ENCODE peak calls at places on chromosomes 16 and 17, in six cellular contexts. One of them, this sample, is unnamed.

GRCh38 chr17:28926786-28927185 is 23.9 kb upstream of the DHRS13 start:
- DNase-seq in cardiac muscle cell: no peak
- DNase-seq in IMR-90: no peak
- DNase-seq in ascending aorta: no peak
- DNase-seq in brain microvascular endothelial cell: no peak
- DNase-seq in heart right ventricle: no peak
- DNase-seq in this sample: no peak

GRCh38 chr16:2467301-2468141 is 3.6 kb upstream of the NTN3 start:
- DNase-seq in cardiac muscle cell: peak
- DNase-seq in brain microvascular endothelial cell: peak
- DNase-seq in ascending aorta: peak
- DNase-seq in IMR-90: peak
- DNase-seq in heart right ventricle: peak
- DNase-seq in this sample: peak

GRCh38 chr16:3669067-3669466 is 14.6 kb downstream of the DNASE1 start:
- DNase-seq in heart right ventricle: no peak
- DNase-seq in IMR-90: no peak
- DNase-seq in brain microvascular endothelial cell: no peak
- DNase-seq in cardiac muscle cell: no peak
- DNase-seq in ascending aorta: no peak
- DNase-seq in this sample: no peak

GRCh38 chr16:53756329-53756996 is 52.5 kb downstream of the FTO start:
- DNase-seq in cardiac muscle cell: no peak
- DNase-seq in brain microvascular endothelial cell: no peak
- DNase-seq in heart right ventricle: no peak
- DNase-seq in ascending aorta: no peak
- DNase-seq in IMR-90: peak
- DNase-seq in this sample: no peak

GRCh38 chr17:43714338-43715149 is 44.0 kb downstream of the SOST start:
- DNase-seq in IMR-90: peak
- DNase-seq in cardiac muscle cell: no peak
- DNase-seq in brain microvascular endothelial cell: no peak
- DNase-seq in heart right ventricle: no peak
- DNase-seq in ascending aorta: no peak
- DNase-seq in this sample: peak

GRCh38 chr16:27787661-27788060 is 237.7 kb downstream of the KATNIP start:
- DNase-seq in ascending aorta: no peak
- DNase-seq in brain microvascular endothelial cell: no peak
- DNase-seq in cardiac muscle cell: no peak
- DNase-seq in heart right ventricle: no peak
- DNase-seq in IMR-90: no peak
- DNase-seq in this sample: no peak

GRCh38 chr16:22077700-22078313 is 14.5 kb upstream of the VWA3A start:
- DNase-seq in ascending aorta: no peak
- DNase-seq in IMR-90: peak
- DNase-seq in heart right ventricle: peak
- DNase-seq in cardiac muscle cell: peak
- DNase-seq in brain microvascular endothelial cell: peak
- DNase-seq in this sample: peak

GRCh38 chr16:81478876-81479496 is 34.4 kb downstream of the CMIP start:
- DNase-seq in ascending aorta: no peak
- DNase-seq in IMR-90: no peak
- DNase-seq in heart right ventricle: peak
- DNase-seq in cardiac muscle cell: no peak
- DNase-seq in brain microvascular endothelial cell: peak
- DNase-seq in this sample: no peak

GRCh38 chr17:49365667-49366066 is 3.6 kb upstream of the ZNF652 start:
- DNase-seq in IMR-90: no peak
- DNase-seq in heart right ventricle: peak
- DNase-seq in ascending aorta: no peak
- DNase-seq in cardiac muscle cell: peak
- DNase-seq in brain microvascular endothelial cell: no peak
- DNase-seq in this sample: no peak

GRCh38 chr17:45782889-45783592 is 1.1 kb upstream of the CRHR1 start:
- DNase-seq in cardiac muscle cell: peak
- DNase-seq in heart right ventricle: no peak
- DNase-seq in IMR-90: no peak
- DNase-seq in ascending aorta: no peak
- DNase-seq in brain microvascular endothelial cell: no peak
- DNase-seq in this sample: no peak

GRCh38 chr17:42760652-42761581 is at the start of gene RAMP2:
- DNase-seq in IMR-90: no peak
- DNase-seq in cardiac muscle cell: peak
- DNase-seq in brain microvascular endothelial cell: no peak
- DNase-seq in ascending aorta: no peak
- DNase-seq in heart right ventricle: peak
- DNase-seq in this sample: no peak

GRCh38 chr16:17452931-17453330 is 17.8 kb downstream of the XYLT1 start:
- DNase-seq in brain microvascular endothelial cell: no peak
- DNase-seq in heart right ventricle: no peak
- DNase-seq in IMR-90: peak
- DNase-seq in ascending aorta: no peak
- DNase-seq in cardiac muscle cell: no peak
- DNase-seq in this sample: no peak

GRCh38 chr17:58840820-58841612 is 85.4 kb downstream of the PPM1E start:
- DNase-seq in heart right ventricle: no peak
- DNase-seq in ascending aorta: no peak
- DNase-seq in brain microvascular endothelial cell: no peak
- DNase-seq in cardiac muscle cell: no peak
- DNase-seq in IMR-90: no peak
- DNase-seq in this sample: no peak

GRCh38 chr17:44044092-44044491 is 22.4 kb downstream of the LSM12 start:
- DNase-seq in ascending aorta: no peak
- DNase-seq in heart right ventricle: no peak
- DNase-seq in brain microvascular endothelial cell: peak
- DNase-seq in cardiac muscle cell: no peak
- DNase-seq in IMR-90: peak
- DNase-seq in this sample: peak

GRCh38 chr16:54398986-54399385 is 112.4 kb upstream of the IRX3 start:
- DNase-seq in cardiac muscle cell: no peak
- DNase-seq in IMR-90: no peak
- DNase-seq in brain microvascular endothelial cell: no peak
- DNase-seq in ascending aorta: no peak
- DNase-seq in heart right ventricle: no peak
- DNase-seq in this sample: no peak

GRCh38 chr16:82767198-82767597 is 140.4 kb downstream of the CDH13 start:
- DNase-seq in cardiac muscle cell: no peak
- DNase-seq in IMR-90: no peak
- DNase-seq in brain microvascular endothelial cell: no peak
- DNase-seq in ascending aorta: no peak
- DNase-seq in heart right ventricle: no peak
- DNase-seq in this sample: no peak

GRCh38 chr16:26599786-26600107 is 467.0 kb upstream of the C16orf82 start:
- DNase-seq in ascending aorta: no peak
- DNase-seq in IMR-90: no peak
- DNase-seq in cardiac muscle cell: no peak
- DNase-seq in heart right ventricle: no peak
- DNase-seq in brain microvascular endothelial cell: peak
- DNase-seq in this sample: no peak

GRCh38 chr16:66926171-66926570 is 836 bp upstream of the RRAD start:
- DNase-seq in ascending aorta: peak
- DNase-seq in heart right ventricle: peak
- DNase-seq in cardiac muscle cell: no peak
- DNase-seq in brain microvascular endothelial cell: no peak
- DNase-seq in IMR-90: no peak
- DNase-seq in this sample: no peak

GRCh38 chr16:89325861-89326471 is 108.5 kb downstream of the ZNF778 start:
- DNase-seq in heart right ventricle: peak
- DNase-seq in ascending aorta: no peak
- DNase-seq in IMR-90: peak
- DNase-seq in brain microvascular endothelial cell: peak
- DNase-seq in cardiac muscle cell: peak
- DNase-seq in this sample: no peak

GRCh38 chr16:69833791-69834282 is 71.7 kb downstream of the WWP2 start:
- DNase-seq in cardiac muscle cell: no peak
- DNase-seq in brain microvascular endothelial cell: no peak
- DNase-seq in heart right ventricle: no peak
- DNase-seq in ascending aorta: no peak
- DNase-seq in IMR-90: no peak
- DNase-seq in this sample: no peak

GRCh38 chr16:67549936-67550335 is 12.4 kb upstream of the CTCF start:
- DNase-seq in cardiac muscle cell: no peak
- DNase-seq in heart right ventricle: no peak
- DNase-seq in brain microvascular endothelial cell: no peak
- DNase-seq in IMR-90: no peak
- DNase-seq in ascending aorta: no peak
- DNase-seq in this sample: no peak

GRCh38 chr16:17939052-17939673 is 397.4 kb downstream of the NPIPA8 start:
- DNase-seq in cardiac muscle cell: no peak
- DNase-seq in IMR-90: no peak
- DNase-seq in ascending aorta: no peak
- DNase-seq in heart right ventricle: no peak
- DNase-seq in brain microvascular endothelial cell: no peak
- DNase-seq in this sample: no peak

GRCh38 chr16:85884808-85885463 is 14.0 kb upstream of the IRF8 start:
- DNase-seq in ascending aorta: no peak
- DNase-seq in cardiac muscle cell: no peak
- DNase-seq in heart right ventricle: no peak
- DNase-seq in brain microvascular endothelial cell: no peak
- DNase-seq in IMR-90: no peak
- DNase-seq in this sample: no peak

GRCh38 chr17:21166599-21167265 is 40.0 kb downstream of the DHRS7B start:
- DNase-seq in cardiac muscle cell: no peak
- DNase-seq in ascending aorta: no peak
- DNase-seq in brain microvascular endothelial cell: no peak
- DNase-seq in heart right ventricle: no peak
- DNase-seq in IMR-90: peak
- DNase-seq in this sample: no peak

GRCh38 chr16:68768170-68768569 is 31.1 kb downstream of the CDH1 start:
- DNase-seq in cardiac muscle cell: no peak
- DNase-seq in heart right ventricle: no peak
- DNase-seq in brain microvascular endothelial cell: no peak
- DNase-seq in IMR-90: no peak
- DNase-seq in ascending aorta: no peak
- DNase-seq in this sample: no peak

DNA sequence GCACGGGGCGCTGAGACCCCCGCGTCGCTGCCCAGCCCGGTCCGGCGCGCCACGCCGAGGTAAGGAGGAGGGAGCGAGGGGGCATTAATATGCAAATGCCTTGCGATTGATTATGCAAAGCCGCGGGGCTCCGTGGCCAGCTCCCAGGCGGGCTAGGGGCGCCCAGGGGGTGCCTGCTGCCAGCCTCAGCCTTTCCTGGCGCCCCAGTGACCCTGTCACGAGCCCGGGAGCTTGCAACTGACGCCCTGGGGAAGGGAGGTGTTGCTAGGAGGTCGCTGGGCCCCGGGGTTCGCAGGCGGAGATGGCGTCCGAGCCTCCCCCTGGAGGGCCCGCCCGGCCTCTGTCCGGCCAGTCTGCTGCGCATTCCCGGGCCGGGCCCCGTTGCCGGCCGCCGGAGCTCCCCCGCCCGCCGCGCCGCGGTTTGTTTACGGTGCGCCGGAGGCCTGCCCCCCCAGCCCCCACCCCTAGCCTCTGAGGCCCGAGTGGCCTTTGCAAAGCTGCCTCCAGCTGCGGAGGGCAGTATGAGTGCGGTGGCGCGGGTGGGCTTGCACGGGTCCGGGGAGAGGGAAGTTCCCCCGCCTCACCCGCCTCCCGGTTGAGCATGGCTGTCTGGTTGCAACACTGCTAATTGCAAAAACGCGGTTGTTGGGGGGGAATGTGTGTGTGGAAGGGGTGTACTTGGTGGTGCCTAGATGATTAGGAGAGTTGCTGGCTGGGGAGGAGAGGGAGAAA is 435 bp downstream of the THRA start:
- DNase-seq in heart right ventricle: no peak
- DNase-seq in ascending aorta: no peak
- DNase-seq in cardiac muscle cell: peak
- DNase-seq in brain microvascular endothelial cell: no peak
- DNase-seq in IMR-90: no peak
- DNase-seq in this sample: no peak
- H3K27ac ChIP-seq in heart right ventricle: peak
- H3K27ac ChIP-seq in ascending aorta: peak
- H3K27ac ChIP-seq in cardiac muscle cell: peak
- H3K27ac ChIP-seq in brain microvascular endothelial cell: no peak
- H3K27ac ChIP-seq in IMR-90: peak
- H3K27ac ChIP-seq in this sample: peak

GRCh38 chr16:74700206-74701040 is at the start of gene MLKL:
- DNase-seq in heart right ventricle: peak
- DNase-seq in IMR-90: peak
- DNase-seq in cardiac muscle cell: peak
- DNase-seq in ascending aorta: no peak
- DNase-seq in brain microvascular endothelial cell: peak
- DNase-seq in this sample: peak
- TF ChIP-seq CTCF in heart right ventricle: no peak
- TF ChIP-seq CTCF in IMR-90: no peak
- TF ChIP-seq CTCF in cardiac muscle cell: no peak
- TF ChIP-seq CTCF in ascending aorta: no peak
- TF ChIP-seq CTCF in brain microvascular endothelial cell: peak
- TF ChIP-seq CTCF in this sample: no peak

GRCh38 chr17:16430650-16431049 is 15.3 kb downstream of the TRPV2 start:
- DNase-seq in brain microvascular endothelial cell: no peak
- DNase-seq in IMR-90: no peak
- DNase-seq in ascending aorta: no peak
- DNase-seq in cardiac muscle cell: no peak
- DNase-seq in heart right ventricle: no peak
- DNase-seq in this sample: no peak

GRCh38 chr17:16427020-16427419 is 11.6 kb downstream of the TRPV2 start:
- DNase-seq in heart right ventricle: no peak
- DNase-seq in cardiac muscle cell: no peak
- DNase-seq in ascending aorta: no peak
- DNase-seq in IMR-90: no peak
- DNase-seq in brain microvascular endothelial cell: no peak
- DNase-seq in this sample: no peak

GRCh38 chr17:16425698-16426659 is 10.6 kb downstream of the TRPV2 start:
- DNase-seq in heart right ventricle: no peak
- DNase-seq in ascending aorta: no peak
- DNase-seq in cardiac muscle cell: no peak
- DNase-seq in IMR-90: no peak
- DNase-seq in brain microvascular endothelial cell: no peak
- DNase-seq in this sample: no peak

GRCh38 chr17:16425202-16425601 is 9.8 kb downstream of the TRPV2 start:
- DNase-seq in IMR-90: no peak
- DNase-seq in cardiac muscle cell: no peak
- DNase-seq in brain microvascular endothelial cell: no peak
- DNase-seq in heart right ventricle: no peak
- DNase-seq in ascending aorta: no peak
- DNase-seq in this sample: no peak

GRCh38 chr17:16428098-16428882 is 12.9 kb downstream of the TRPV2 start:
- DNase-seq in heart right ventricle: no peak
- DNase-seq in brain microvascular endothelial cell: no peak
- DNase-seq in cardiac muscle cell: peak
- DNase-seq in ascending aorta: no peak
- DNase-seq in IMR-90: peak
- DNase-seq in this sample: no peak
- H3K27ac ChIP-seq in heart right ventricle: no peak
- H3K27ac ChIP-seq in brain microvascular endothelial cell: no peak
- H3K27ac ChIP-seq in cardiac muscle cell: no peak
- H3K27ac ChIP-seq in ascending aorta: no peak
- H3K27ac ChIP-seq in IMR-90: peak
- H3K27ac ChIP-seq in this sample: no peak

DNA sequence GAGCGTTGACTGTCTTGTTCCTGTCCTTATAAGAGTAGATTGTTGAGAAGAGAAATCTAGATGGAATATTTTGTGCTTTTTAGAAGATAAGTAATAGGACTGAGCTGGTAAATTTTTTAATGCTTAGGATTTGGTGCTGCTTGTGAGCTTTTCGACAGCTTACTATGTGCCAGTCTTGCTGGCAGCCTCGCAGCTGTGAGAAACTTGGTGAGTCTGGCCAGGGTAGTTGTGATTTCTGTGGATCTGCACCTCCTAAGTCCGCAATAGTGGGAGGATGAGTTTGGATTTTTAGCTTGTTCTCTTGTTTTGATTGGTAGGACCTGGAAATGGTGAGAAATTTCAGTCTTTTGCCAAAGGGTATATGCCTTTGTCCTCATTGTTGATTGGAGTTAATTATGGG is 3.6 kb downstream of the SOCS7 start:
- DNase-seq in cardiac muscle cell: no peak
- DNase-seq in heart right ventricle: no peak
- DNase-seq in brain microvascular endothelial cell: no peak
- DNase-seq in ascending aorta: no peak
- DNase-seq in IMR-90: no peak
- DNase-seq in this sample: no peak
- TF ChIP-seq CTCF in cardiac muscle cell: no peak
- TF ChIP-seq CTCF in heart right ventricle: no peak
- TF ChIP-seq CTCF in brain microvascular endothelial cell: no peak
- TF ChIP-seq CTCF in ascending aorta: no peak
- TF ChIP-seq CTCF in IMR-90: no peak
- TF ChIP-seq CTCF in this sample: no peak